ENCODE peak calls at places on chromosomes 2 and 18, in seven cellular contexts. Z, V, M, O, T, D and N are unnamed samples.

GRCh38 chr2:10871978-10872377 is 39.8 kb upstream of the KCNF1 start:
- DNase-seq in T (no peak), D (no peak), M (no peak), V (no peak), Z (no peak), O (no peak), N (no peak)

GRCh38 chr18:8287184-8287885 is 321.9 kb upstream of the RAB12 start:
- DNase-seq in D (no peak), Z (no peak), M (no peak), T (no peak), V (no peak), O (no peak), N (no peak)

GRCh38 chr2:16664052-16664731 is 1.4 kb downstream of the CYRIA start:
- DNase-seq in M (peak), V (no peak), Z (peak), O (no peak), D (no peak), T (peak), N (no peak)

GRCh38 chr2:235468978-235469694 is 24.7 kb upstream of the AGAP1 start:
- DNase-seq in T (no peak), Z (no peak), D (no peak), M (no peak), O (peak), V (peak), N (no peak)

GRCh38 chr18:57209697-57210096 is 62.8 kb downstream of the BOD1L2 start:
- DNase-seq in Z (no peak), M (no peak), O (no peak), T (no peak), D (no peak), V (no peak), N (no peak)

GRCh38 chr2:149401007-149401406 is 70.6 kb downstream of the LYPD6 start:
- DNase-seq in V (no peak), M (no peak), D (no peak), O (peak), T (no peak), Z (no peak), N (no peak)

GRCh38 chr2:2843969-2844548 is 513.0 kb upstream of the MYT1L start:
- DNase-seq in M (no peak), D (no peak), O (no peak), V (no peak), T (no peak), Z (no peak), N (no peak)

GRCh38 chr2:20212871-20213503 is 11.9 kb downstream of the SDC1 start:
- DNase-seq in V (no peak), Z (no peak), M (no peak), T (no peak), D (no peak), O (no peak), N (no peak)

GRCh38 chr2:134980639-134981038 is 62.0 kb downstream of the CCNT2 start:
- DNase-seq in M (no peak), V (no peak), D (no peak), Z (no peak), T (no peak), O (no peak), N (no peak)

GRCh38 chr18:48814490-48815181 is 136.1 kb downstream of the SMAD7 start:
- DNase-seq in Z (no peak), D (peak), V (no peak), M (no peak), O (no peak), T (no peak), N (peak)

GRCh38 chr2:132977812-132978529 is 308.0 kb upstream of the LYPD1 start:
- DNase-seq in T (no peak), D (no peak), V (no peak), Z (no peak), M (no peak), O (peak), N (no peak)

GRCh38 chr2:101175991-101176390 is 24.8 kb upstream of the TBC1D8 start:
- DNase-seq in T (no peak), V (no peak), Z (no peak), D (no peak), M (no peak), O (no peak), N (no peak)

GRCh38 chr2:53668624-53669026 is 99.0 kb upstream of the CHAC2 start:
- DNase-seq in T (no peak), D (no peak), M (no peak), Z (no peak), O (no peak), V (no peak), N (no peak)

GRCh38 chr18:36303203-36303844 is 5.8 kb downstream of the FHOD3 start:
- DNase-seq in V (no peak), D (no peak), M (no peak), Z (no peak), T (no peak), O (no peak), N (no peak)